ENCODE peak calls at places on chromosomes 11 and 22, in five cellular contexts. Y is K562, V is A549, F is SK-N-SH, Z is GM23338. N is an unnamed sample.

GRCh38 chr11:65560555-65561418 is 2.6 kb upstream of the LTBP3 start:
- DNase-seq in F (peak), V (peak), Y (no peak), Z (peak), N (no peak)

GRCh38 chr11:7573558-7574296 is 59.9 kb downstream of the PPFIBP2 start:
- DNase-seq in Y (no peak), Z (peak), F (no peak), V (peak), N (no peak)

GRCh38 chr11:65872555-65873279 is at the start of gene EFEMP2:
- DNase-seq in Y (no peak), V (no peak), Z (no peak), F (peak), N (no peak)

GRCh38 chr11:47967577-47968230 is 12.7 kb upstream of the PTPRJ start:
- DNase-seq in Y (no peak), F (no peak), V (no peak), Z (no peak), N (no peak)

GRCh38 chr11:115324569-115325432 is 179.4 kb downstream of the CADM1 start:
- DNase-seq in F (peak), Y (peak), Z (peak), V (peak), N (no peak)

GRCh38 chr11:110430267-110431211 is 791 bp downstream of the FDX1 start:
- DNase-seq in F (no peak), Y (no peak), V (no peak), Z (peak), N (no peak)

GRCh38 chr11:59267738-59268475 is 55.2 kb upstream of the MPEG1 start:
- DNase-seq in F (no peak), Y (peak), V (no peak), Z (no peak), N (no peak)

GRCh38 chr22:41367039-41367679 is 14.6 kb upstream of the TEF start:
- DNase-seq in Z (peak), F (peak), V (peak), Y (peak), N (peak)

GRCh38 chr11:117143390-117143789 is 697 bp upstream of the PAFAH1B2 start:
- DNase-seq in F (peak), Y (peak), Z (peak), V (peak), N (no peak)
- TF ChIP-seq REST in F (no peak), Y (no peak), Z (no peak), V (no peak), N (no peak)

DNA sequence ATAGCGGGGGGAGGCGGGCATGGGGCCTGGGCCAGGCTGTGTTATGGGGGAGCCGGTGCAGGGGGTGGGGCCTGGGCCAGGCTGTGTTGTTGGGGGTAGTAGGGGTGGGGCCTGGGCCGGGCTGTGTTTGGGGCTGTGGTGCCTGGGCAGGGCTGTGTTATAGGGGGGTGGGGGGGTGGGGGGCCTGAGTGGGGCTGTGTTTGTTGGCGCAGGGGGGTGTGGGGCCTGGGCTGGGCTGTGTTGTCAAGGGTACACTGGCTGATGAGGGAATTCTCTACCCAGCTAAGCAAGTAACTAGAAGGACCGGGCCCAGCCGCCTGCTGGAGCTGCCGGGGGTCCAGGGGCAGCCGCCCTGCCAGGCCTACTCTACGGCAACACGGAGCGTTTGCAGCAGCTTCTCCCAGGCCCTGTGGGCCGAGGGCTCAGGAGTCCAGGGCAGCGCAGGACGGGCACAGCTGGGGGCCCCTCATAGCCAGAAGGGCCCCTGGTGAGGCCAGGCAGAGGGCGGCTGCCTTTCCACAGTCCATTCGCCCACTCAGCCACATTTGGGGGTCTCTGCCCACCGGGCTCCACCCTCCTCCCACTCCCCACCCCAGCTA is 10.1 kb upstream of the PIM3 start:
- DNase-seq in Z (no peak), Y (no peak), V (no peak), F (no peak), N (no peak)
- TF ChIP-seq REST in Z (no peak), Y (no peak), V (no peak), F (no peak), N (no peak)

GRCh38 chr11:81596709-81597108 is 1137.0 kb downstream of the FAM181B start:
- DNase-seq in Y (no peak), F (no peak), V (no peak), Z (no peak), N (no peak)
- TF ChIP-seq REST in Y (no peak), F (no peak), V (no peak), Z (no peak), N (no peak)

GRCh38 chr22:43824724-43825485 is 12.8 kb upstream of the EFCAB6 start:
- DNase-seq in Y (no peak), Z (no peak), F (no peak), V (no peak), N (no peak)
- TF ChIP-seq REST in Y (no peak), Z (no peak), F (no peak), V (no peak), N (no peak)

GRCh38 chr11:123491241-123491640 is 61.2 kb downstream of the GRAMD1B start:
- DNase-seq in Y (no peak), F (no peak), V (no peak), Z (no peak), N (no peak)

GRCh38 chr11:123493393-123494063 is 63.5 kb downstream of the GRAMD1B start:
- DNase-seq in Z (peak), F (no peak), V (no peak), Y (no peak), N (no peak)

GRCh38 chr11:123490527-123490926 is 60.5 kb downstream of the GRAMD1B start:
- DNase-seq in Y (no peak), V (no peak), F (no peak), Z (peak), N (no peak)

DNA sequence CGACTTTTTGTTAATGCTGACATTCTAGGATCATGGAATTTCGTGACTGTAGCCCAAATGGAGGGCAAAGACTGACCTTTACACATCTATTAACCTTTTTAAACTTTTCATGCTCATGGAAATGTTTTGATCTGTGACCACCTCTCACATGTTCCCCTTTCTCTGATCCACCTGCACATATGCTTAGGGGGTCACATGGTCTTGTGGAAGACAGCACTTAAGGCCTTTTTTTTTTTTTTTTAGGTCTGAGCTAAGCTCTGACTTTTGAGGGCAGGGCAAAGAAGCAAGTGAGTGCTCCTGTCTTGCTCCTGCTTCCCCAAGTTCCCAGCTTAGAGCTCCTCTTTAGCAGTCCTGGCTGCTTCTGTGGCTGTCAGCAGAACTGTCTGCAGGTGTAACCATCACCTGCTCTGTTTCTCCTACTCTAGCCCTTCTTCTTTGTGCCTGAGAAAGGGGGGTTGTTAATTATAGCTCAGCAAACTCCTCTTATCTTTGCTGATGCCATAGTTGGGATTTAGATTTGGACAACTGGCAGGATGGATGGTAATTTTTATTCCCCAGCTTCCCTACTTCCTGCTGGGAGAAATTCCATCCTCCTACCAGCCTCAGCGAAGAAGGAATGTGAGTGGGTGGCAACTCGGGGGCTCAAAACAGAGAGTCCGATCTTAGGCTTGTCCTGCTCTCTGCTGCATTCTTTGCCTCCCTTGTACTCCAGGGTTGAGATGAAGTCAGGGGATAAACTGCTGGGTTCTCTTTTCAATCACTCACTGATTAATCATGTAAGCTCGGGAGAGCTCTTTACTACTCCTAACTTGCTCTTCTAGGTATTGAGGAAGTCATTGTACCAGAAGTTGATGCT is 64.4 kb downstream of the GRAMD1B start:
- DNase-seq in Y (no peak), V (no peak), Z (peak), F (no peak), N (no peak)
- TF ChIP-seq REST in Y (no peak), V (no peak), Z (no peak), F (no peak), N (no peak)

GRCh38 chr11:63737718-63738117 is 30.9 kb downstream of the ZFTA start:
- DNase-seq in Y (peak), V (no peak), Z (no peak), F (no peak), N (no peak)

GRCh38 chr11:63736864-63737263 is 31.7 kb downstream of the ZFTA start:
- DNase-seq in Y (no peak), F (no peak), V (no peak), Z (no peak), N (no peak)

DNA sequence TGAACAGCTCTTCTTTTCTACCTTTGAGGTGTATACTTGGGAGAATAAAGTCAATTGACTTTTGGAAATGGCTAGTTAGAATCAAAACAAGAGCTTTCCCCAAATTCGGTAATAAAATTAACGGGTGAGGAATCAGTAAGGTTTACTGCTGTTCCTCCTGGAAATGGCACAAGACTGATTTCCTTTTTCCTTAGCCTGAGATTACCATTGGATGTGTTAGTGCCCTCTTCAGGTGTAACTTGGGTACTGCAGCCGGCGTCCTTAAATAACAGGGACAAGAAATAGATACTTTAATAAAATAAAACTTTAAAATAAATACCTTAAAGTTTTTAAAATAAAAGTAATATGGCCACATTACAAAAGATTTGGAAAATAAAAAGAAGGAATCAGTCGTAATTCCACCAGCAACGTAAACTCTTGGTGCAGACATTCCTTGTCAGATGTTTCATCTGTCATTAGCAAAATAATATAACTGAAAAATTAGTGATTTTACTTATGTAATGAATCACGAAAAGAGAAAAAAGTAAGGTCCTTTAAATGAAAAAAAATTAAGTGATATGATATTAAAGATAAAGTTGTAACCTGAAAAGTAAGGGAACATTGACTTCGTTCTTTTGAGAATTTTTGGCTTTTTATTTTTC is 29.7 kb downstream of the ZFTA start:
- DNase-seq in Z (peak), F (peak), Y (peak), V (peak), N (peak)
- TF ChIP-seq REST in Z (no peak), F (no peak), Y (no peak), V (no peak), N (no peak)

GRCh38 chr11:100776212-100776896 is 89.3 kb downstream of the ARHGAP42 start:
- DNase-seq in F (no peak), Y (no peak), V (peak), Z (no peak), N (peak)
- TF ChIP-seq REST in F (no peak), Y (no peak), V (no peak), Z (no peak), N (no peak)